ENCODE peak calls at places on chromosome 18, in six cellular contexts. One of them, this sample, is unnamed.

GRCh38 chr18:3345885-3346284 is 84.0 kb downstream of the MYL12B start:
- DNase-seq in fibroblast of lung: peak; percentile 53
- DNase-seq in ecto neural progenitor cell: no peak
- DNase-seq in OCI-LY7: no peak
- DNase-seq in EL: no peak
- DNase-seq in body of pancreas: no peak
- DNase-seq in this sample: peak; percentile 25

GRCh38 chr18:11497585-11497984 is 111.8 kb upstream of the SLC35G4 start:
- DNase-seq in fibroblast of lung: peak; percentile 55
- DNase-seq in ecto neural progenitor cell: no peak
- DNase-seq in OCI-LY7: no peak
- DNase-seq in EL: peak; percentile 81
- DNase-seq in body of pancreas: no peak
- DNase-seq in this sample: peak; percentile 56

GRCh38 chr18:25310045-25310444 is 41.9 kb downstream of the ZNF521 start:
- DNase-seq in fibroblast of lung: peak; percentile 77
- DNase-seq in ecto neural progenitor cell: no peak
- DNase-seq in OCI-LY7: peak; percentile 38
- DNase-seq in EL: peak; percentile 70
- DNase-seq in body of pancreas: no peak
- DNase-seq in this sample: peak; percentile 56

GRCh38 chr18:78407456-78407823 is 572.2 kb upstream of the SALL3 start:
- DNase-seq in fibroblast of lung: no peak
- DNase-seq in ecto neural progenitor cell: no peak
- DNase-seq in OCI-LY7: no peak
- DNase-seq in EL: no peak
- DNase-seq in body of pancreas: peak; percentile 36
- DNase-seq in this sample: no peak

GRCh38 chr18:59220164-59220783 is 316 bp downstream of the GRP start:
- DNase-seq in fibroblast of lung: no peak
- DNase-seq in ecto neural progenitor cell: peak; percentile 65
- DNase-seq in OCI-LY7: no peak
- DNase-seq in EL: peak; percentile 18
- DNase-seq in body of pancreas: no peak
- DNase-seq in this sample: no peak

GRCh38 chr18:26434887-26435286 is 113.5 kb downstream of the KCTD1 start:
- DNase-seq in fibroblast of lung: peak; percentile 29
- DNase-seq in ecto neural progenitor cell: no peak
- DNase-seq in OCI-LY7: no peak
- DNase-seq in EL: no peak
- DNase-seq in body of pancreas: no peak
- DNase-seq in this sample: no peak

GRCh38 chr18:79918089-79919011 is 33.1 kb downstream of the SLC66A2 start:
- DNase-seq in fibroblast of lung: no peak
- DNase-seq in ecto neural progenitor cell: peak; percentile 35
- DNase-seq in OCI-LY7: no peak
- DNase-seq in EL: no peak
- DNase-seq in body of pancreas: peak; percentile 4
- DNase-seq in this sample: no peak

GRCh38 chr18:62781893-62782292 is 66.6 kb downstream of the PHLPP1 start:
- DNase-seq in fibroblast of lung: peak; percentile 74
- DNase-seq in ecto neural progenitor cell: no peak
- DNase-seq in OCI-LY7: no peak
- DNase-seq in EL: peak; percentile 94
- DNase-seq in body of pancreas: no peak
- DNase-seq in this sample: peak; percentile 81

GRCh38 chr18:36176739-36177138 is 10.6 kb upstream of the MOCOS start:
- DNase-seq in fibroblast of lung: peak; percentile 34
- DNase-seq in ecto neural progenitor cell: no peak
- DNase-seq in OCI-LY7: no peak
- DNase-seq in EL: peak; percentile 66
- DNase-seq in body of pancreas: no peak
- DNase-seq in this sample: no peak

GRCh38 chr18:40250218-40250617 is 1704.8 kb upstream of the PIK3C3 start:
- DNase-seq in fibroblast of lung: peak; percentile 25
- DNase-seq in ecto neural progenitor cell: no peak
- DNase-seq in OCI-LY7: no peak
- DNase-seq in EL: no peak
- DNase-seq in body of pancreas: no peak
- DNase-seq in this sample: no peak

GRCh38 chr18:11419336-11419735 is 190.1 kb upstream of the SLC35G4 start:
- DNase-seq in fibroblast of lung: no peak
- DNase-seq in ecto neural progenitor cell: no peak
- DNase-seq in OCI-LY7: no peak
- DNase-seq in EL: no peak
- DNase-seq in body of pancreas: no peak
- DNase-seq in this sample: no peak

GRCh38 chr18:3499498-3499897 is 49.5 kb downstream of the TGIF1 start:
- DNase-seq in fibroblast of lung: no peak
- DNase-seq in ecto neural progenitor cell: peak; percentile 49
- DNase-seq in OCI-LY7: no peak
- DNase-seq in EL: peak; percentile 25
- DNase-seq in body of pancreas: no peak
- DNase-seq in this sample: no peak

GRCh38 chr18:70249118-70249517 is 39.7 kb upstream of the SOCS6 start:
- DNase-seq in fibroblast of lung: peak; percentile 37
- DNase-seq in ecto neural progenitor cell: no peak
- DNase-seq in OCI-LY7: no peak
- DNase-seq in EL: peak; percentile 64
- DNase-seq in body of pancreas: no peak
- DNase-seq in this sample: no peak

GRCh38 chr18:39604836-39605235 is 2039.2 kb upstream of the CELF4 start:
- DNase-seq in fibroblast of lung: peak; percentile 74
- DNase-seq in ecto neural progenitor cell: no peak
- DNase-seq in OCI-LY7: no peak
- DNase-seq in EL: peak; percentile 38
- DNase-seq in body of pancreas: no peak
- DNase-seq in this sample: peak; percentile 34

GRCh38 chr18:48781041-48781989 is 169.4 kb downstream of the SMAD7 start:
- DNase-seq in fibroblast of lung: peak; percentile 47
- DNase-seq in ecto neural progenitor cell: peak; percentile 59
- DNase-seq in OCI-LY7: no peak
- DNase-seq in EL: no peak
- DNase-seq in body of pancreas: peak; percentile 71
- DNase-seq in this sample: peak; percentile 24

GRCh38 chr18:57859314-57859713 is 56.2 kb upstream of the ATP8B1 start:
- DNase-seq in fibroblast of lung: peak; percentile 33
- DNase-seq in ecto neural progenitor cell: no peak
- DNase-seq in OCI-LY7: peak; percentile 4
- DNase-seq in EL: peak; percentile 51
- DNase-seq in body of pancreas: peak; percentile 41
- DNase-seq in this sample: no peak